ENCODE peak calls at places on chromosomes 7 and 10, in ten cellular contexts. N is GM03348; X is kidney; S is cardiac septum; W is T1000; O is MCF 10A; T is central memory CD8-positive, alpha-beta T cell; B is ELF-1; F is PC-9; J is activated T-cell treated with anti-CD3 and anti-CD28 coated beads for 1 hour. I is an unnamed sample.

GRCh38 chr10:124605001-124605370 is 139.2 kb downstream of the FAM53B start:
- DNase-seq in N (no peak), X (no peak), S (no peak), W (no peak), O (no peak), T (no peak), B (no peak), F (no peak), J (no peak), I (peak; percentile 59)

GRCh38 chr10:44832595-44833390 is 78.3 kb upstream of the TMEM72 start:
- DNase-seq in N (no peak), X (no peak), S (no peak), W (no peak), O (no peak), T (no peak), B (no peak), F (no peak), J (no peak), I (no peak)

GRCh38 chr7:3578399-3578798 is 277.3 kb downstream of the SDK1 start:
- DNase-seq in N (no peak), X (no peak), S (no peak), W (no peak), O (no peak), T (no peak), B (no peak), F (no peak), J (no peak), I (no peak)

GRCh38 chr7:44307301-44307900 is 18.0 kb downstream of the CAMK2B start:
- DNase-seq in N (peak; percentile 71), X (peak; percentile 68), S (peak; percentile 82), W (no peak), O (peak; percentile 76), T (peak; percentile 10), B (peak; percentile 67), F (peak; percentile 61), J (no peak), I (peak; percentile 83)

GRCh38 chr7:25771491-25771890 is 380.5 kb upstream of the NFE2L3 start:
- DNase-seq in N (no peak), X (no peak), S (no peak), W (no peak), O (no peak), T (no peak), B (no peak), F (no peak), J (no peak), I (no peak)

GRCh38 chr10:59708816-59709471 is 706 bp downstream of the SLC16A9 start:
- DNase-seq in N (peak; percentile 19), X (peak; percentile 79), S (no peak), W (no peak), O (peak; percentile 7), T (no peak), B (peak; percentile 26), F (no peak), J (no peak), I (peak; percentile 20)

GRCh38 chr10:133568287-133568614 is 2.9 kb upstream of the SYCE1 start:
- DNase-seq in N (no peak), X (no peak), S (no peak), W (no peak), O (no peak), T (no peak), B (no peak), F (no peak), J (no peak), I (no peak)

GRCh38 chr10:43689955-43690771 is 41.5 kb upstream of the ZNF32 start:
- DNase-seq in N (peak; percentile 95), X (peak; percentile 95), S (peak; percentile 93), W (peak; percentile 37), O (no peak), T (peak; percentile 86), B (peak; percentile 92), F (no peak), J (peak; percentile 80), I (peak; percentile 96)

GRCh38 chr7:66696774-66697191 is 43.8 kb upstream of the RABGEF1 start:
- DNase-seq in N (peak; percentile 37), X (no peak), S (no peak), W (no peak), O (peak; percentile 8), T (no peak), B (no peak), F (no peak), J (no peak), I (peak; percentile 68)

GRCh38 chr10:6503171-6503570 is 76.9 kb downstream of the PRKCQ start:
- DNase-seq in N (no peak), X (no peak), S (no peak), W (no peak), O (no peak), T (no peak), B (no peak), F (no peak), J (no peak), I (no peak)

GRCh38 chr10:114623661-114624294 is 34.3 kb downstream of the ABLIM1 start:
- DNase-seq in N (peak; percentile 70), X (no peak), S (no peak), W (peak; percentile 47), O (peak; percentile 89), T (no peak), B (peak; percentile 33), F (peak; percentile 96), J (no peak), I (no peak)

GRCh38 chr7:128393526-128394330 is 16.1 kb downstream of the IMPDH1 start:
- DNase-seq in N (no peak), X (no peak), S (no peak), W (no peak), O (no peak), T (no peak), B (no peak), F (no peak), J (no peak), I (no peak)

GRCh38 chr7:98745722-98746318 is 124.0 kb downstream of the TMEM130 start:
- DNase-seq in N (peak; percentile 76), X (peak; percentile 79), S (no peak), W (no peak), O (peak; percentile 81), T (peak; percentile 60), B (peak; percentile 79), F (peak; percentile 42), J (peak; percentile 79), I (peak; percentile 70)

GRCh38 chr7:27868117-27868516 is 128.2 kb downstream of the TAX1BP1 start:
- DNase-seq in N (no peak), X (peak; percentile 75), S (no peak), W (no peak), O (peak; percentile 64), T (no peak), B (no peak), F (peak; percentile 29), J (no peak), I (no peak)

GRCh38 chr10:133163889-133164815 is 4.1 kb downstream of the KNDC1 start:
- DNase-seq in N (no peak), X (peak; percentile 82), S (peak; percentile 72), W (no peak), O (no peak), T (no peak), B (no peak), F (no peak), J (no peak), I (peak; percentile 43)